ENCODE peak calls at places on chromosome 4, in nine cellular contexts. One of them, this sample, is unnamed.

GRCh38 chr4:143700060-143700419 is 435 bp downstream of the FREM3 start:
- DNase-seq in AG09319: no peak
- DNase-seq in CD4-positive, alpha-beta T cell: no peak
- DNase-seq in HCT116: no peak
- DNase-seq in tibial nerve: no peak
- DNase-seq in pancreas: no peak
- DNase-seq in fibroblast of villous mesenchyme: no peak
- DNase-seq in OCI-LY7: no peak
- DNase-seq in kidney epithelial cell: no peak
- DNase-seq in this sample: peak

GRCh38 chr4:159446266-159446976 is 343.5 kb downstream of the RAPGEF2 start:
- DNase-seq in AG09319: peak
- DNase-seq in CD4-positive, alpha-beta T cell: no peak
- DNase-seq in HCT116: peak
- DNase-seq in tibial nerve: no peak
- DNase-seq in pancreas: no peak
- DNase-seq in fibroblast of villous mesenchyme: peak
- DNase-seq in OCI-LY7: peak
- DNase-seq in kidney epithelial cell: no peak
- DNase-seq in this sample: peak

GRCh38 chr4:58602022-58602421 is 1491.8 kb upstream of the IGFBP7 start:
- DNase-seq in AG09319: no peak
- DNase-seq in CD4-positive, alpha-beta T cell: no peak
- DNase-seq in HCT116: no peak
- DNase-seq in tibial nerve: no peak
- DNase-seq in pancreas: no peak
- DNase-seq in fibroblast of villous mesenchyme: no peak
- DNase-seq in OCI-LY7: no peak
- DNase-seq in kidney epithelial cell: no peak
- DNase-seq in this sample: no peak

GRCh38 chr4:82097504-82097903 is 276.3 kb downstream of the HNRNPD start:
- DNase-seq in AG09319: no peak
- DNase-seq in CD4-positive, alpha-beta T cell: no peak
- DNase-seq in HCT116: no peak
- DNase-seq in tibial nerve: no peak
- DNase-seq in pancreas: no peak
- DNase-seq in fibroblast of villous mesenchyme: no peak
- DNase-seq in OCI-LY7: no peak
- DNase-seq in kidney epithelial cell: no peak
- DNase-seq in this sample: no peak

GRCh38 chr4:138789796-138790195 is 225.8 kb upstream of the NOCT start:
- DNase-seq in AG09319: no peak
- DNase-seq in CD4-positive, alpha-beta T cell: no peak
- DNase-seq in HCT116: no peak
- DNase-seq in tibial nerve: no peak
- DNase-seq in pancreas: no peak
- DNase-seq in fibroblast of villous mesenchyme: no peak
- DNase-seq in OCI-LY7: no peak
- DNase-seq in kidney epithelial cell: peak
- DNase-seq in this sample: no peak

GRCh38 chr4:144948009-144948408 is 150.0 kb downstream of the ANAPC10 start:
- DNase-seq in AG09319: no peak
- DNase-seq in CD4-positive, alpha-beta T cell: no peak
- DNase-seq in HCT116: no peak
- DNase-seq in tibial nerve: no peak
- DNase-seq in pancreas: no peak
- DNase-seq in fibroblast of villous mesenchyme: no peak
- DNase-seq in OCI-LY7: no peak
- DNase-seq in kidney epithelial cell: no peak
- DNase-seq in this sample: peak

GRCh38 chr4:104966349-104967033 is 180.2 kb upstream of the TET2 start:
- DNase-seq in AG09319: no peak
- DNase-seq in CD4-positive, alpha-beta T cell: no peak
- DNase-seq in HCT116: no peak
- DNase-seq in tibial nerve: no peak
- DNase-seq in pancreas: no peak
- DNase-seq in fibroblast of villous mesenchyme: peak
- DNase-seq in OCI-LY7: no peak
- DNase-seq in kidney epithelial cell: peak
- DNase-seq in this sample: peak

GRCh38 chr4:15744016-15744415 is 34.1 kb upstream of the CD38 start:
- DNase-seq in AG09319: no peak
- DNase-seq in CD4-positive, alpha-beta T cell: no peak
- DNase-seq in HCT116: no peak
- DNase-seq in tibial nerve: no peak
- DNase-seq in pancreas: no peak
- DNase-seq in fibroblast of villous mesenchyme: no peak
- DNase-seq in OCI-LY7: no peak
- DNase-seq in kidney epithelial cell: no peak
- DNase-seq in this sample: peak

GRCh38 chr4:111649308-111649707 is 495.9 kb upstream of the FAM241A start:
- DNase-seq in AG09319: no peak
- DNase-seq in CD4-positive, alpha-beta T cell: no peak
- DNase-seq in HCT116: no peak
- DNase-seq in tibial nerve: no peak
- DNase-seq in pancreas: no peak
- DNase-seq in fibroblast of villous mesenchyme: no peak
- DNase-seq in OCI-LY7: no peak
- DNase-seq in kidney epithelial cell: no peak
- DNase-seq in this sample: no peak

GRCh38 chr4:20356565-20356964 is 104.9 kb downstream of the SLIT2 start:
- DNase-seq in AG09319: no peak
- DNase-seq in CD4-positive, alpha-beta T cell: no peak
- DNase-seq in HCT116: no peak
- DNase-seq in tibial nerve: no peak
- DNase-seq in pancreas: no peak
- DNase-seq in fibroblast of villous mesenchyme: no peak
- DNase-seq in OCI-LY7: no peak
- DNase-seq in kidney epithelial cell: peak
- DNase-seq in this sample: peak

GRCh38 chr4:116930329-116930728 is 155.0 kb downstream of the TRAM1L1 start:
- DNase-seq in AG09319: no peak
- DNase-seq in CD4-positive, alpha-beta T cell: no peak
- DNase-seq in HCT116: no peak
- DNase-seq in tibial nerve: no peak
- DNase-seq in pancreas: no peak
- DNase-seq in fibroblast of villous mesenchyme: no peak
- DNase-seq in OCI-LY7: no peak
- DNase-seq in kidney epithelial cell: no peak
- DNase-seq in this sample: no peak

GRCh38 chr4:74967324-74967723 is 34.4 kb downstream of the PARM1 start:
- DNase-seq in AG09319: no peak
- DNase-seq in CD4-positive, alpha-beta T cell: no peak
- DNase-seq in HCT116: no peak
- DNase-seq in tibial nerve: no peak
- DNase-seq in pancreas: no peak
- DNase-seq in fibroblast of villous mesenchyme: peak
- DNase-seq in OCI-LY7: no peak
- DNase-seq in kidney epithelial cell: no peak
- DNase-seq in this sample: no peak

GRCh38 chr4:27397886-27398285 is 537.2 kb downstream of the STIM2 start:
- DNase-seq in AG09319: peak
- DNase-seq in CD4-positive, alpha-beta T cell: no peak
- DNase-seq in HCT116: no peak
- DNase-seq in tibial nerve: no peak
- DNase-seq in pancreas: no peak
- DNase-seq in fibroblast of villous mesenchyme: peak
- DNase-seq in OCI-LY7: no peak
- DNase-seq in kidney epithelial cell: peak
- DNase-seq in this sample: peak

GRCh38 chr4:152255437-152255836 is 280.5 kb downstream of the FBXW7 start:
- DNase-seq in AG09319: no peak
- DNase-seq in CD4-positive, alpha-beta T cell: peak
- DNase-seq in HCT116: peak
- DNase-seq in tibial nerve: no peak
- DNase-seq in pancreas: no peak
- DNase-seq in fibroblast of villous mesenchyme: no peak
- DNase-seq in OCI-LY7: no peak
- DNase-seq in kidney epithelial cell: no peak
- DNase-seq in this sample: peak

GRCh38 chr4:62301500-62301899 is 1101.4 kb downstream of the ADGRL3 start:
- DNase-seq in AG09319: no peak
- DNase-seq in CD4-positive, alpha-beta T cell: no peak
- DNase-seq in HCT116: no peak
- DNase-seq in tibial nerve: no peak
- DNase-seq in pancreas: no peak
- DNase-seq in fibroblast of villous mesenchyme: no peak
- DNase-seq in OCI-LY7: no peak
- DNase-seq in kidney epithelial cell: no peak
- DNase-seq in this sample: no peak

GRCh38 chr4:151192556-151193235 is 84.3 kb upstream of the PRSS48 start:
- DNase-seq in AG09319: no peak
- DNase-seq in CD4-positive, alpha-beta T cell: no peak
- DNase-seq in HCT116: no peak
- DNase-seq in tibial nerve: no peak
- DNase-seq in pancreas: no peak
- DNase-seq in fibroblast of villous mesenchyme: no peak
- DNase-seq in OCI-LY7: no peak
- DNase-seq in kidney epithelial cell: no peak
- DNase-seq in this sample: peak

GRCh38 chr4:140595065-140595464 is 26.3 kb upstream of the UCP1 start:
- DNase-seq in AG09319: no peak
- DNase-seq in CD4-positive, alpha-beta T cell: no peak
- DNase-seq in HCT116: peak
- DNase-seq in tibial nerve: no peak
- DNase-seq in pancreas: no peak
- DNase-seq in fibroblast of villous mesenchyme: peak
- DNase-seq in OCI-LY7: peak
- DNase-seq in kidney epithelial cell: no peak
- DNase-seq in this sample: peak

GRCh38 chr4:76210502-76210901 is 3.1 kb downstream of the SCARB2 start:
- DNase-seq in AG09319: no peak
- DNase-seq in CD4-positive, alpha-beta T cell: no peak
- DNase-seq in HCT116: no peak
- DNase-seq in tibial nerve: no peak
- DNase-seq in pancreas: no peak
- DNase-seq in fibroblast of villous mesenchyme: no peak
- DNase-seq in OCI-LY7: no peak
- DNase-seq in kidney epithelial cell: no peak
- DNase-seq in this sample: no peak

GRCh38 chr4:40016007-40016406 is 38.3 kb upstream of the PDS5A start:
- DNase-seq in AG09319: no peak
- DNase-seq in CD4-positive, alpha-beta T cell: no peak
- DNase-seq in HCT116: no peak
- DNase-seq in tibial nerve: no peak
- DNase-seq in pancreas: no peak
- DNase-seq in fibroblast of villous mesenchyme: no peak
- DNase-seq in OCI-LY7: no peak
- DNase-seq in kidney epithelial cell: no peak
- DNase-seq in this sample: no peak

GRCh38 chr4:26349496-26349895 is 28.7 kb downstream of the RBPJ start:
- DNase-seq in AG09319: no peak
- DNase-seq in CD4-positive, alpha-beta T cell: no peak
- DNase-seq in HCT116: no peak
- DNase-seq in tibial nerve: no peak
- DNase-seq in pancreas: no peak
- DNase-seq in fibroblast of villous mesenchyme: peak
- DNase-seq in OCI-LY7: no peak
- DNase-seq in kidney epithelial cell: no peak
- DNase-seq in this sample: no peak

GRCh38 chr4:26343041-26343403 is 22.2 kb downstream of the RBPJ start:
- DNase-seq in AG09319: no peak
- DNase-seq in CD4-positive, alpha-beta T cell: no peak
- DNase-seq in HCT116: no peak
- DNase-seq in tibial nerve: no peak
- DNase-seq in pancreas: no peak
- DNase-seq in fibroblast of villous mesenchyme: peak
- DNase-seq in OCI-LY7: no peak
- DNase-seq in kidney epithelial cell: no peak
- DNase-seq in this sample: no peak

GRCh38 chr4:26344901-26345300 is 24.1 kb downstream of the RBPJ start:
- DNase-seq in AG09319: no peak
- DNase-seq in CD4-positive, alpha-beta T cell: no peak
- DNase-seq in HCT116: no peak
- DNase-seq in tibial nerve: no peak
- DNase-seq in pancreas: no peak
- DNase-seq in fibroblast of villous mesenchyme: no peak
- DNase-seq in OCI-LY7: no peak
- DNase-seq in kidney epithelial cell: no peak
- DNase-seq in this sample: no peak

GRCh38 chr4:26345541-26345940 is 24.7 kb downstream of the RBPJ start:
- DNase-seq in AG09319: no peak
- DNase-seq in CD4-positive, alpha-beta T cell: no peak
- DNase-seq in HCT116: no peak
- DNase-seq in tibial nerve: no peak
- DNase-seq in pancreas: no peak
- DNase-seq in fibroblast of villous mesenchyme: no peak
- DNase-seq in OCI-LY7: no peak
- DNase-seq in kidney epithelial cell: no peak
- DNase-seq in this sample: no peak

GRCh38 chr4:26346203-26346620 is 25.4 kb downstream of the RBPJ start:
- DNase-seq in AG09319: no peak
- DNase-seq in CD4-positive, alpha-beta T cell: no peak
- DNase-seq in HCT116: no peak
- DNase-seq in tibial nerve: no peak
- DNase-seq in pancreas: no peak
- DNase-seq in fibroblast of villous mesenchyme: peak
- DNase-seq in OCI-LY7: no peak
- DNase-seq in kidney epithelial cell: no peak
- DNase-seq in this sample: peak
- TF ChIP-seq CTCF in AG09319: no peak
- TF ChIP-seq CTCF in CD4-positive, alpha-beta T cell: no peak
- TF ChIP-seq CTCF in HCT116: no peak
- TF ChIP-seq CTCF in tibial nerve: no peak
- TF ChIP-seq CTCF in pancreas: no peak
- TF ChIP-seq CTCF in fibroblast of villous mesenchyme: no peak
- TF ChIP-seq CTCF in OCI-LY7: no peak
- TF ChIP-seq CTCF in kidney epithelial cell: no peak
- TF ChIP-seq CTCF in this sample: no peak

GRCh38 chr4:1566838-1567518 is 117.1 kb downstream of the FAM53A start:
- DNase-seq in AG09319: no peak
- DNase-seq in CD4-positive, alpha-beta T cell: no peak
- DNase-seq in HCT116: no peak
- DNase-seq in tibial nerve: no peak
- DNase-seq in pancreas: peak
- DNase-seq in fibroblast of villous mesenchyme: no peak
- DNase-seq in OCI-LY7: no peak
- DNase-seq in kidney epithelial cell: no peak
- DNase-seq in this sample: no peak
- TF ChIP-seq CTCF in AG09319: no peak
- TF ChIP-seq CTCF in CD4-positive, alpha-beta T cell: no peak
- TF ChIP-seq CTCF in HCT116: no peak
- TF ChIP-seq CTCF in tibial nerve: no peak
- TF ChIP-seq CTCF in pancreas: no peak
- TF ChIP-seq CTCF in fibroblast of villous mesenchyme: no peak
- TF ChIP-seq CTCF in OCI-LY7: no peak
- TF ChIP-seq CTCF in kidney epithelial cell: no peak
- TF ChIP-seq CTCF in this sample: no peak

GRCh38 chr4:7594013-7594412 is 159.3 kb upstream of the PSAPL1 start:
- DNase-seq in AG09319: no peak
- DNase-seq in CD4-positive, alpha-beta T cell: no peak
- DNase-seq in HCT116: no peak
- DNase-seq in tibial nerve: no peak
- DNase-seq in pancreas: no peak
- DNase-seq in fibroblast of villous mesenchyme: no peak
- DNase-seq in OCI-LY7: no peak
- DNase-seq in kidney epithelial cell: no peak
- DNase-seq in this sample: no peak
- TF ChIP-seq CTCF in AG09319: no peak
- TF ChIP-seq CTCF in CD4-positive, alpha-beta T cell: no peak
- TF ChIP-seq CTCF in HCT116: peak
- TF ChIP-seq CTCF in tibial nerve: no peak
- TF ChIP-seq CTCF in pancreas: no peak
- TF ChIP-seq CTCF in fibroblast of villous mesenchyme: no peak
- TF ChIP-seq CTCF in OCI-LY7: no peak
- TF ChIP-seq CTCF in kidney epithelial cell: no peak
- TF ChIP-seq CTCF in this sample: no peak

GRCh38 chr4:158050942-158051341 is 121.9 kb downstream of the GASK1B start:
- DNase-seq in AG09319: no peak
- DNase-seq in CD4-positive, alpha-beta T cell: no peak
- DNase-seq in HCT116: no peak
- DNase-seq in tibial nerve: no peak
- DNase-seq in pancreas: no peak
- DNase-seq in fibroblast of villous mesenchyme: no peak
- DNase-seq in OCI-LY7: no peak
- DNase-seq in kidney epithelial cell: no peak
- DNase-seq in this sample: no peak
- TF ChIP-seq CTCF in AG09319: no peak
- TF ChIP-seq CTCF in CD4-positive, alpha-beta T cell: no peak
- TF ChIP-seq CTCF in HCT116: no peak
- TF ChIP-seq CTCF in tibial nerve: no peak
- TF ChIP-seq CTCF in pancreas: no peak
- TF ChIP-seq CTCF in fibroblast of villous mesenchyme: no peak
- TF ChIP-seq CTCF in OCI-LY7: no peak
- TF ChIP-seq CTCF in kidney epithelial cell: no peak
- TF ChIP-seq CTCF in this sample: no peak

This sample was measured in fibroblast of pulmonary artery.